ENCODE peak calls at places on chromosomes 3 and 15, in seven cellular contexts. N is PC-3, H is lung, J is tibial artery, X is esophagus squamous epithelium, R is fibroblast of lung, E is pancreas. O is an unnamed sample.

GRCh38 chr3:10278501-10278900 is 14.2 kb downstream of the GHRL start:
- DNase-seq in N (no peak), H (no peak), J (no peak), X (no peak), R (no peak), E (no peak), O (no peak)

GRCh38 chr3:47260605-47261004 is 22.0 kb downstream of the KIF9 start:
- DNase-seq in N (no peak), H (no peak), J (no peak), X (no peak), R (no peak), E (no peak), O (no peak)

GRCh38 chr3:133514418-133514817 is 59.1 kb upstream of the CDV3 start:
- DNase-seq in N (no peak), H (no peak), J (no peak), X (no peak), R (no peak), E (no peak), O (no peak)

GRCh38 chr3:126538316-126538715 is 14.4 kb downstream of the CHST13 start:
- DNase-seq in N (no peak), H (no peak), J (peak), X (no peak), R (no peak), E (peak), O (no peak)

GRCh38 chr3:179969525-179969924 is 67.2 kb downstream of the PEX5L start:
- DNase-seq in N (peak), H (no peak), J (no peak), X (no peak), R (peak), E (no peak), O (no peak)

GRCh38 chr3:196627043-196627442 is 12.5 kb upstream of the NRROS start:
- DNase-seq in N (peak), H (no peak), J (no peak), X (no peak), R (no peak), E (no peak), O (no peak)

GRCh38 chr15:29859293-29859692 is 37.0 kb upstream of the TJP1 start:
- DNase-seq in N (no peak), H (no peak), J (no peak), X (no peak), R (no peak), E (no peak), O (no peak)

GRCh38 chr3:18097989-18098388 is 327.1 kb downstream of the SATB1 start:
- DNase-seq in N (no peak), H (no peak), J (no peak), X (no peak), R (no peak), E (no peak), O (no peak)

GRCh38 chr15:80989110-80989517 is 505 bp downstream of the MESD start:
- DNase-seq in N (no peak), H (no peak), J (no peak), X (no peak), R (no peak), E (no peak), O (no peak)

GRCh38 chr15:85386261-85386660 is 5.9 kb downstream of the AKAP13 start:
- DNase-seq in N (no peak), H (no peak), J (no peak), X (no peak), R (no peak), E (no peak), O (no peak)

GRCh38 chr3:176584413-176585176 is 612.7 kb downstream of the TBL1XR1 start:
- DNase-seq in N (peak), H (no peak), J (no peak), X (no peak), R (peak), E (no peak), O (no peak)

GRCh38 chr3:106208979-106209378 is 340.2 kb upstream of the CBLB start:
- DNase-seq in N (peak), H (no peak), J (no peak), X (no peak), R (peak), E (no peak), O (no peak)

GRCh38 chr15:58440922-58441321 is 9.1 kb downstream of the LIPC start:
- DNase-seq in N (peak), H (peak), J (no peak), X (no peak), R (no peak), E (no peak), O (peak)

GRCh38 chr3:124599779-124600693 is 130.2 kb upstream of the UMPS start:
- DNase-seq in N (peak), H (peak), J (no peak), X (no peak), R (peak), E (no peak), O (no peak)

GRCh38 chr3:72185549-72186484 is 400.9 kb upstream of the PROK2 start:
- DNase-seq in N (peak), H (no peak), J (no peak), X (no peak), R (peak), E (no peak), O (no peak)

GRCh38 chr3:18247776-18248310 is 177.3 kb downstream of the SATB1 start:
- DNase-seq in N (peak), H (no peak), J (no peak), X (no peak), R (no peak), E (no peak), O (no peak)

GRCh38 chr15:64877435-64877834 is 34.3 kb upstream of the ANKDD1A start:
- DNase-seq in N (peak), H (peak), J (peak), X (no peak), R (peak), E (peak), O (peak)

GRCh38 chr3:23246651-23247050 is 43.5 kb downstream of the UBE2E2 start:
- DNase-seq in N (no peak), H (no peak), J (no peak), X (no peak), R (no peak), E (no peak), O (no peak)

GRCh38 chr3:87267953-87268645 is 8.3 kb downstream of the POU1F1 start:
- DNase-seq in N (no peak), H (no peak), J (no peak), X (no peak), R (no peak), E (peak), O (no peak)

GRCh38 chr15:91956026-91956723 is 102.7 kb downstream of the SLCO3A1 start:
- DNase-seq in N (no peak), H (no peak), J (peak), X (no peak), R (no peak), E (no peak), O (no peak)

GRCh38 chr15:92523176-92523575 is 129.5 kb downstream of the ST8SIA2 start:
- DNase-seq in N (no peak), H (no peak), J (no peak), X (no peak), R (no peak), E (no peak), O (no peak)

GRCh38 chr3:179771797-179772196 is 119.0 kb downstream of the USP13 start:
- DNase-seq in N (no peak), H (no peak), J (no peak), X (no peak), R (no peak), E (no peak), O (no peak)

GRCh38 chr3:155007729-155008128 is 72.4 kb upstream of the MME start:
- DNase-seq in N (no peak), H (no peak), J (no peak), X (no peak), R (no peak), E (no peak), O (no peak)

GRCh38 chr15:62617741-62618140 is 424.8 kb upstream of the TPM1 start:
- DNase-seq in N (no peak), H (no peak), J (no peak), X (no peak), R (no peak), E (no peak), O (no peak)

DNA sequence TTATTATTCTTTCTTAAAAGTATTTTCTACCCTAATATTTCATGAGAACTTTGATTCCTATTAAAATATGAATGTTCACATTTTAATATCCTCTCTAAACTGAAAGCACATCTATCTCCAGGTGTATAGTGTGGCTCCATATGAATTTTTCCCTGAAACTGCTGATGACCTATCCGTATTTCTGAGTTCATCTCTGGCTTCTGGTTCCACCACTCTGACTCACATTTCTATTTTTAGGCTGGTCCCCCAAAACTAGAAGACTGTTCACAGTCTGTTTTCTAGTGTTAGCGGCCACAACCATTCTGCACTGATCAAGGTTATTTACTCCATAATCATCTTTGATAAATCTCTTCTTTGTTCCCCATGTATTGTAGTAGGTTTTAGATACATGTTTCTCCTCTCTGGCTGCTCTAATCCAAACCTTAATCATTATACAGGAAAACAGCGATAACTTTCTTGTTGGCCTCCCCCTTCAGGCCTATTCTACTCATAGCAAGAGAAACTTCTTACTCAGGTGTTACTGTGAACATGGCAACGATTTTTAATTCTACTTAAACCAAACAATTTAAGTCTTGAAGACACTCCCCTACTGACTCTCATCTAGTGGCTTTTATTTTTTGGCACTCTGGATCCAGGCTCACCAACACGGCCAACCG is 12.8 kb downstream of the ADPGK start:
- DNase-seq in N (no peak), H (no peak), J (no peak), X (no peak), R (no peak), E (no peak), O (no peak)
- TF ChIP-seq CTCF in N (peak), H (no peak), J (no peak), X (no peak), R (peak), E (no peak), O (no peak)

DNA sequence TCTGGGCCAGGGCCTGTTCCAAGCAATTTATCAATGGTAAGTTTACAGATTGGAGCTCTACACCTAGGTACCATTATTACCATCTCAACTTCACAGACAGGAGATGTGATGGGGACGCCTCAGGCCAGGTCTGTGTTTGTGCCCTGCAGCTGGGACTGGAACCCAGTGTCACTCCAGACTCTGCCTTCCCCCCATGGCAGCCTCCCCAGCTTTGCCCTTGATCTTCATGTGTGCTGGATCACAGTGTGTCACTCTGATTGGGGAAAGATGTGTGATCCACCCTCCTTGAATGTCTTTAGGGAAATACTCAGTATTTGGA is 59.6 kb downstream of the MGLL start:
- DNase-seq in N (no peak), H (no peak), J (no peak), X (no peak), R (no peak), E (no peak), O (no peak)
- H3K27ac ChIP-seq in N (no peak), H (no peak), J (peak), X (no peak), R (no peak), E (no peak), O (peak)

GRCh38 chr15:70109982-70110381 is 12.3 kb upstream of the TLE3 start:
- DNase-seq in N (no peak), H (no peak), J (no peak), X (no peak), R (no peak), E (no peak), O (no peak)

GRCh38 chr15:70112018-70112395 is 14.3 kb upstream of the TLE3 start:
- DNase-seq in N (no peak), H (no peak), J (no peak), X (no peak), R (peak), E (no peak), O (no peak)

GRCh38 chr15:70109522-70109921 is 11.8 kb upstream of the TLE3 start:
- DNase-seq in N (no peak), H (no peak), J (no peak), X (no peak), R (no peak), E (no peak), O (no peak)

GRCh38 chr15:70113304-70113700 is 15.6 kb upstream of the TLE3 start:
- DNase-seq in N (no peak), H (peak), J (peak), X (peak), R (no peak), E (no peak), O (peak)

DNA sequence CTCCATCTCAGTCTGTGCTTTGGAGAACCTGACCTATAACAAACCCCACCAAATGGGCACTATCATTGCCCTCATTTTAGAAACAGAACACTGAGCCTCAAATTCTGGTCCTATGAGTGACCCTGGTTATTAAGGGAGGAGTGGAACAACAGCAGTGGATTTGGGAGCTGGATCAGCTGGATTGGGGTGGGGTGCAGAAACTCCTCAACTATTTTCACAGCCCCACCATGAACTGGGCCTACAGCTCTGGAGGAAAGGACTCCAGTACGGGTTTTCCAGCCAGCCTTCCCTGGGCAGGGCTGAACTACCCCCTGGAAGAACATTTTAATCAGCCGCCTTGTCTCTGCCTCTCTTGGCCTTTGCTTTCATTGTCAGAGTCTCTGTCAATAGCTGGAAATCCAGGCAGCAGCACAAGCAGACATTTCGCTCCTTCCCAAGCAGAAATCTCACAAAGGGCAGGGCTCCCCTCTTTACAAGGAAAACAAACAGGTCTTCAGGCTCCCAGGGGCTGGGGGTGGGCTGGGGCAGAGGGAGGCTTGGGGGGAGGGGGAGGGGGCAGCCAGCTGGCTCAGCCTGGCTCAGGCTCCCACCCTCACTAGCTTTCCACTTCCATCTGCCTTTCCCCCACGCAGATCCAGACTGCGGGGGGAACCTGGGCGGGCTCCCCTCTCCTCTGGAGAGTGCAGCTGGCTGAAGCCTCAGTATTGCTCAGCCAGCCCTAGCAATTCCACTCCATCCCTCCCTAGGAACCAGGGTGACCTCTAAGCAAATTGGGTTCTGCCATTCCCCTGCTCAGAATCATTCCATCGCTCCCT is 13.7 kb upstream of the TLE3 start:
- DNase-seq in N (peak), H (no peak), J (peak), X (no peak), R (peak), E (peak), O (peak)
- H3K4me3 ChIP-seq in N (no peak), H (no peak), J (no peak), X (no peak), R (no peak), E (no peak), O (no peak)

GRCh38 chr15:70636540-70637165 is 126.7 kb downstream of the UACA start:
- DNase-seq in N (peak), H (no peak), J (no peak), X (no peak), R (peak), E (no peak), O (no peak)
- TF ChIP-seq CTCF in N (peak), H (no peak), J (no peak), X (no peak), R (peak), E (no peak), O (no peak)

GRCh38 chr3:42685363-42685881 is at the start of gene KLHL40:
- DNase-seq in N (no peak), H (no peak), J (no peak), X (no peak), R (no peak), E (no peak), O (no peak)
- H3K27ac ChIP-seq in N (peak), H (peak), J (peak), X (no peak), R (no peak), E (no peak), O (no peak)